ENCODE peak calls at places on chromosomes 7 and 10, in eight cellular contexts. O is GM12878, Y is K562, E is sigmoid colon, A is stomach, F is transverse colon, V is H1, B is suprapubic skin. S is an unnamed sample.

GRCh38 chr7:80334185-80334584 is 177.7 kb downstream of the GNAT3 start:
- DNase-seq in F (no peak), A (no peak), O (no peak), B (no peak), V (no peak), E (no peak), Y (no peak), S (no peak)

GRCh38 chr10:126227762-126228134 is 160.5 kb downstream of the ADAM12 start:
- DNase-seq in F (no peak), Y (no peak), A (no peak), E (no peak), V (no peak), B (no peak), O (no peak), S (no peak)

GRCh38 chr10:114811769-114812353 is 9.7 kb upstream of the FHIP2A start:
- DNase-seq in E (no peak), B (no peak), V (no peak), O (no peak), A (no peak), Y (no peak), F (no peak), S (no peak)

GRCh38 chr10:97475936-97476594 is 22.2 kb downstream of the MMS19 start:
- DNase-seq in B (no peak), V (no peak), Y (no peak), O (no peak), A (no peak), E (no peak), F (no peak), S (no peak)

GRCh38 chr7:81743665-81744064 is 26.2 kb downstream of the HGF start:
- DNase-seq in A (no peak), B (no peak), Y (no peak), F (no peak), E (no peak), V (no peak), O (no peak), S (no peak)

GRCh38 chr7:43248961-43249807 is 136.7 kb downstream of the HECW1 start:
- DNase-seq in V (no peak), Y (peak), O (no peak), F (peak), B (peak), E (peak), A (peak), S (peak)

GRCh38 chr10:132605390-132605789 is 67.8 kb downstream of the INPP5A start:
- DNase-seq in B (no peak), V (no peak), E (no peak), O (no peak), A (no peak), F (no peak), Y (no peak), S (no peak)

GRCh38 chr10:102322914-102323313 is 72.6 kb upstream of the NFKB2 start:
- DNase-seq in O (no peak), B (no peak), A (no peak), Y (no peak), V (no peak), F (peak), E (no peak), S (no peak)

GRCh38 chr7:27245798-27246691 is 3.4 kb downstream of the EVX1 start:
- DNase-seq in E (no peak), O (no peak), Y (no peak), V (no peak), F (peak), B (no peak), A (no peak), S (no peak)

GRCh38 chr10:34017281-34017680 is 682.8 kb upstream of the NRP1 start:
- DNase-seq in E (no peak), A (no peak), F (no peak), Y (no peak), O (no peak), B (no peak), V (peak), S (no peak)

GRCh38 chr10:14553434-14553833 is 221.3 kb downstream of the FAM107B start:
- DNase-seq in E (no peak), A (no peak), B (no peak), Y (no peak), F (no peak), V (no peak), O (no peak), S (no peak)

GRCh38 chr7:111982133-111982532 is 224.1 kb downstream of the DOCK4 start:
- DNase-seq in V (no peak), E (no peak), F (no peak), B (no peak), O (no peak), A (no peak), Y (no peak), S (no peak)

GRCh38 chr10:71596127-71596526 is 123.5 kb downstream of the C10orf105 start:
- DNase-seq in F (no peak), V (no peak), Y (no peak), A (no peak), B (no peak), E (no peak), O (no peak), S (no peak)

GRCh38 chr7:82623812-82624211 is 180.2 kb upstream of the CACNA2D1 start:
- DNase-seq in E (no peak), F (no peak), Y (no peak), V (no peak), B (no peak), A (no peak), O (no peak), S (no peak)

GRCh38 chr7:47379629-47380324 is 202.1 kb downstream of the TNS3 start:
- DNase-seq in O (no peak), Y (no peak), A (peak), E (peak), B (peak), V (no peak), F (peak), S (no peak)

DNA sequence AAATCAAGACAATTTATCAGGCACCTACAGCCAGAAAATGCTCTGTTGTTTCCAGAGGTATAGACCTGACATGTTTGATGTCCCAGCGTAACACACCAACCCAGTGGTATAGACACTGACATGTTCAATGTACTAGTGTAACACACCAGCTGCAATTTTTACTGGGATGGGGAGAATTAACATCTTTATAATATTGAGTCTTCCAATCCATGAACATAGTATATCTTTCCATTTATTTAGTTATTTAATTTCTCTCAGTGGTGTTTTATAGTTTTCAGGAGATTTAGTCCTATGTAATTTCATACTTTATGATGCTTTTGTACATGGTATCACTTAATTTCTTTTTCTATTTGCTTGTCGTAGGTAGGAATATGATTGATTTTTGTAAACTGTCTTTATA is 104.7 kb downstream of the MYL10 start:
- DNase-seq in B (no peak), O (no peak), F (no peak), A (no peak), Y (no peak), V (no peak), E (no peak), S (no peak)
- TF ChIP-seq POLR2AphosphoS5 in B (no peak), O (no peak), F (no peak), A (no peak), Y (no peak), V (no peak), E (no peak), S (no peak)

DNA sequence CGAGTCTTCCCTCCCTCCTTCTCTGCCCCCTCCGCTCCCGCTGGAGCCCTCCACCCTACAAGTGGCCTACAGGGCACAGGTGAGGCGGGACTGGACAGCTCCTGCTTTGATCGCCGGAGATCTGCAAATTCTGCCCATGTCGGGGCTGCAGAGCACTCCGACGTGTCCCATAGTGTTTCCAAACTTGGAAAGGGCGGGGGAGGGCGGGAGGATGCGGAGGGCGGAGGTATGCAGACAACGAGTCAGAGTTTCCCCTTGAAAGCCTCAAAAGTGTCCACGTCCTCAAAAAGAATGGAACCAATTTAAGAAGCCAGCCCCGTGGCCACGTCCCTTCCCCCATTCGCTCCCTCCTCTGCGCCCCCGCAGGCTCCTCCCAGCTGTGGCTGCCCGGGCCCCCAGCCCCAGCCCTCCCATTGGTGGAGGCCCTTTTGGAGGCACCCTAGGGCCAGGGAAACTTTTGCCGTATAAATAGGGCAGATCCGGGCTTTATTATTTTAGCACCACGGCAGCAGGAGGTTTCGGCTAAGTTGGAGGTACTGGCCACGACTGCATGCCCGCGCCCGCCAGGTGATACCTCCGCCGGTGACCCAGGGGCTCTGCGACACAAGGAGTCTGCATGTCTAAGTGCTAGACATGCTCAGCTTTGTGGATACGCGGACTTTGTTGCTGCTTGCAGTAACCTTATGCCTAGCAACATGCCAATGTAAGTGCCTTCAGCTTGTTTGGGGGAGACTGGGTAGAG is at the start of gene COL1A2:
- DNase-seq in E (peak), Y (peak), B (peak), F (peak), A (peak), O (no peak), V (no peak), S (peak)
- TF ChIP-seq POLR2A in E (peak), Y (no peak), B (no peak), F (peak), A (no peak), O (no peak), V (no peak), S (peak)

GRCh38 chr10:66788142-66788541 is 137.7 kb upstream of the LRRTM3 start:
- DNase-seq in V (no peak), E (no peak), Y (no peak), A (no peak), O (no peak), B (no peak), F (no peak), S (no peak)
- TF ChIP-seq EP300 in V (no peak), E (no peak), Y (no peak), A (no peak), O (no peak), B (no peak), F (no peak), S (no peak)

GRCh38 chr7:129013048-129013721 is 41.7 kb downstream of the TNPO3 start:
- DNase-seq in A (no peak), F (no peak), V (no peak), B (no peak), E (no peak), Y (no peak), O (peak), S (no peak)

GRCh38 chr7:129017264-129017663 is 37.6 kb downstream of the TNPO3 start:
- DNase-seq in F (no peak), A (no peak), V (no peak), E (no peak), B (no peak), Y (no peak), O (no peak), S (no peak)

GRCh38 chr7:129012641-129013040 is 42.3 kb downstream of the TNPO3 start:
- DNase-seq in Y (no peak), O (no peak), E (no peak), V (no peak), B (no peak), F (no peak), A (no peak), S (no peak)

GRCh38 chr7:129017933-129018538 is 36.9 kb downstream of the TNPO3 start:
- DNase-seq in Y (no peak), V (no peak), B (no peak), A (no peak), F (no peak), O (peak), E (no peak), S (no peak)

DNA sequence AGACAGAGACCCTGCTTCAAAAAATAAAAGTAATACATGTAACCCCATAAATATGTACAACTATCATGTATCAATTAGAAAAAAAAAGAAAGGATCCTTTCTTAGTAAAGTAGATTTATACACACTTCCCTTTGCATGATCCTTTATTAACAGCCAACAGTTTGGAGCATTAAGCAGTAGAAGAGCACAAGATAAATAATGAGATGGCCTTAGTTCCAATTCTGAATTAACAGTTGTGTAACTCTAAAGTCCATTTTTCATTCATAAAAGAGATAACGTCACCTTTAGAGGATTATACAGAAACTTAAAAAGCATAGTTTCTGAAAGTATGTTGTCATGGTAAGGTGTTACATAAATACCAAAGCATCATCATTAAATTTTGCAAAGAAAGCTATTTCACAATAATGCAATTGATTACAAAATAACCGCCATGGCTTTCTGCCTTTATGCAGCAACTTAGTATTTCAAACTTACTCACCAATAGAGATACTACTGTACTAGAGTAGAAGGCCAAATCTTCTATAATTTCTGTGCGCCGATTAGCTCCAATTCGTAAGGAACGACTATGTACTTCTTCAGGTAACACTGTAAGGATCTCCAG is 40.3 kb downstream of the TNPO3 start:
- DNase-seq in A (no peak), E (no peak), O (no peak), Y (no peak), F (no peak), V (no peak), B (no peak), S (no peak)
- TF ChIP-seq POLR2AphosphoS5 in A (no peak), E (no peak), O (no peak), Y (no peak), F (no peak), V (no peak), B (no peak), S (no peak)

GRCh38 chr7:72309476-72309875 is 102.7 kb downstream of the CALN1 start:
- DNase-seq in E (no peak), A (no peak), F (no peak), V (no peak), O (no peak), Y (no peak), B (no peak), S (no peak)
- TF ChIP-seq POLR2A in E (no peak), A (no peak), F (no peak), V (no peak), O (no peak), Y (no peak), B (no peak), S (no peak)

GRCh38 chr10:131119626-131120355 is 191.7 kb downstream of the TCERG1L start:
- DNase-seq in B (no peak), Y (no peak), O (no peak), F (no peak), E (no peak), V (no peak), A (no peak), S (no peak)
- TF ChIP-seq EP300 in B (no peak), Y (no peak), O (no peak), F (no peak), E (no peak), V (no peak), A (no peak), S (no peak)

GRCh38 chr10:16545126-16545736 is 23.6 kb upstream of the C1QL3 start:
- DNase-seq in V (no peak), E (no peak), Y (peak), A (no peak), F (no peak), O (no peak), B (no peak), S (no peak)
- TF ChIP-seq POLR2AphosphoS5 in V (no peak), E (no peak), Y (no peak), A (no peak), F (no peak), O (no peak), B (no peak), S (no peak)